ENCODE peak calls at places on chromosomes 4 and X, in four cellular contexts. Y is fibroblast of mammary gland, K is bronchial epithelial cell, H is WTC11. J is an unnamed sample.

GRCh38 chr4:168162604-168163003 is 70.3 kb downstream of the ANXA10 start:
- DNase-seq in Y (peak), K (peak), H (no peak), J (no peak)

GRCh38 chr4:178027796-178028195 is 585.6 kb upstream of the AGA start:
- DNase-seq in Y (no peak), K (no peak), H (no peak), J (peak)

GRCh38 chr4:76665139-76665538 is 230.1 kb downstream of the SHROOM3 start:
- DNase-seq in Y (peak), K (peak), H (no peak), J (peak)

GRCh38 chr4:180947421-180947820 is 1295.8 kb upstream of the TENM3 start:
- DNase-seq in Y (peak), K (no peak), H (no peak), J (peak)

GRCh38 chrX:135974279-135974856 is 580 bp upstream of the MMGT1 start:
- DNase-seq in Y (peak), K (no peak), H (peak), J (peak)

GRCh38 chrX:22392176-22392814 is 119.6 kb downstream of the CBLL2 start:
- DNase-seq in Y (peak), K (no peak), H (no peak), J (no peak)

GRCh38 chr4:82431026-82431745 is 796 bp downstream of the ENOPH1 start:
- DNase-seq in Y (no peak), K (no peak), H (peak), J (no peak)

GRCh38 chrX:57155171-57155570 is 18.0 kb upstream of the SPIN2A start:
- DNase-seq in Y (no peak), K (no peak), H (no peak), J (no peak)

GRCh38 chrX:40012800-40013682 is 84.7 kb downstream of the BCOR start:
- DNase-seq in Y (peak), K (peak), H (peak), J (peak)

GRCh38 chrX:150143721-150144440 is 205.6 kb upstream of the EOLA2 start:
- DNase-seq in Y (no peak), K (no peak), H (no peak), J (no peak)

DNA sequence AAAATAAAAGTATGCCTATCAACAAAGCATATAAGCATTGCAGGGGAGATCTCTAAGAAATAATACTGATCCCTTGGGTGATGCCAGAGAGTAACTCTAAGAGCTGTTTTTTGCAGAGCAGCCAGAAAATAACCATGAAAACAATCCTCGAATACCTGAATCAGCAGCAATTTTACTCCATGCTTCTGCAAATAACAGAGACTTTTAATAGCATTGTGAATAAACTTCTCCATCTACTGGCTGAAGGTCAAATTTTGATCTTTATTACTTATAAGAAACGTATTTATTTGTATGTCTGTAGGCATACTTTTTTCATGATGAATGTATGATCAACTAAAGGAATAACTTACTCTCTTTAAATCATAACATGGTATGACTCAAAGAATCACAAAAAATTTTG is 334.5 kb downstream of the GALNTL6 start:
- DNase-seq in Y (peak), K (no peak), H (no peak), J (no peak)
- TF ChIP-seq CTCF in Y (no peak), K (no peak), H (no peak), J (no peak)

GRCh38 chrX:110212299-110212698 is 105.6 kb downstream of the AMMECR1 start:
- DNase-seq in Y (peak), K (no peak), H (no peak), J (peak)
- TF ChIP-seq CTCF in Y (peak), K (no peak), H (no peak), J (no peak)

GRCh38 chrX:143664302-143664701 is 28.4 kb upstream of the SLITRK4 start:
- DNase-seq in Y (peak), K (peak), H (no peak), J (peak)
- TF ChIP-seq CTCF in Y (peak), K (peak), H (no peak), J (peak)

GRCh38 chr4:10635096-10635495 is 49.5 kb downstream of the CLNK start:
- DNase-seq in Y (no peak), K (no peak), H (no peak), J (no peak)
- TF ChIP-seq CTCF in Y (no peak), K (no peak), H (no peak), J (no peak)